ENCODE peak calls at places on chromosomes 11 and 22, in eight cellular contexts. P is globus pallidus; H is fibroblast of lung; B is stimulated activated CD4-positive, alpha-beta T cell treated with anti-CD3 and anti-CD28 coated beads, Interleukin-15, amount 100 ng/mL, for 1 hour; N is kidney glomerular epithelial cell; W is NCI-H1930; C is GM04504; S is CD4-positive, CD25-positive, alpha-beta regulatory T cell. L is an unnamed sample.

GRCh38 chr22:30562391-30562790 is 12.1 kb downstream of the GAL3ST1 start:
- DNase-seq in B (no peak), S (no peak), C (no peak), P (no peak), N (peak; percentile 77), H (no peak), W (no peak), L (no peak)

GRCh38 chr11:108561535-108561991 is 32.0 kb downstream of the EXPH5 start:
- DNase-seq in C (no peak), S (no peak), P (no peak), W (no peak), B (no peak), H (peak; percentile 82), N (peak; percentile 77), L (no peak)

GRCh38 chr22:40421941-40422340 is 51.5 kb downstream of the SGSM3 start:
- DNase-seq in S (no peak), C (no peak), B (no peak), P (no peak), N (no peak), W (no peak), H (no peak), L (no peak)

GRCh38 chr11:88318017-88318416 is 19.5 kb downstream of the CTSC start:
- DNase-seq in P (no peak), W (no peak), H (no peak), S (no peak), N (no peak), C (no peak), B (no peak), L (no peak)

GRCh38 chr11:1390603-1391164 is 950 bp downstream of the BRSK2 start:
- DNase-seq in C (no peak), B (no peak), H (peak; percentile 9), N (no peak), W (no peak), S (no peak), P (peak; percentile 56), L (no peak)

GRCh38 chr11:103927535-103927934 is 108.9 kb upstream of the DDI1 start:
- DNase-seq in H (no peak), P (peak; percentile 9), C (no peak), S (no peak), N (peak; percentile 23), W (no peak), B (no peak), L (peak; percentile 31)

GRCh38 chr11:16632295-16633200 is 105.9 kb upstream of the C11orf58 start:
- DNase-seq in C (no peak), P (no peak), S (no peak), W (no peak), N (peak; percentile 2), B (no peak), H (peak; percentile 21), L (no peak)

GRCh38 chr22:41598081-41598480 is 8.4 kb upstream of the PMM1 start:
- DNase-seq in S (no peak), H (peak; percentile 88), C (no peak), B (no peak), W (no peak), P (no peak), N (peak; percentile 1), L (peak; percentile 54)

GRCh38 chr22:31748490-31748889 is 1.4 kb downstream of the PRR14L start:
- DNase-seq in S (no peak), H (peak; percentile 20), N (no peak), P (no peak), B (no peak), W (no peak), C (no peak), L (no peak)

GRCh38 chr11:133714471-133715375 is 130.6 kb downstream of the SPATA19 start:
- DNase-seq in S (no peak), W (no peak), P (no peak), H (no peak), C (no peak), B (no peak), N (no peak), L (no peak)

GRCh38 chr11:129785383-129786111 is 30.1 kb upstream of the TMEM45B start:
- DNase-seq in B (no peak), S (peak; percentile 9), H (peak; percentile 5), W (no peak), P (no peak), C (no peak), N (no peak), L (peak; percentile 3)

GRCh38 chr11:65427691-65428577 is 5.3 kb downstream of the NEAT1 start:
- DNase-seq in B (no peak), P (peak; percentile 66), H (peak; percentile 61), S (peak; percentile 48), N (no peak), W (no peak), C (peak; percentile 78), L (peak; percentile 64)

GRCh38 chr11:91305402-91305801 is 919.2 kb upstream of the FAT3 start:
- DNase-seq in H (no peak), S (no peak), B (no peak), N (no peak), C (no peak), P (no peak), W (no peak), L (no peak)

GRCh38 chr11:124069429-124070401 is 28.6 kb upstream of the OR10G7 start:
- DNase-seq in C (peak; percentile 13), B (no peak), N (peak; percentile 15), W (peak; percentile 39), H (peak; percentile 54), P (peak; percentile 29), S (no peak), L (peak; percentile 11)

GRCh38 chr11:64146036-64146943 is 19.6 kb downstream of the MACROD1 start:
- DNase-seq in W (no peak), S (peak; percentile 50), P (peak; percentile 53), C (no peak), H (no peak), B (peak; percentile 24), N (peak; percentile 33), L (no peak)

GRCh38 chr11:82547163-82547560 is 186.5 kb downstream of the FAM181B start:
- DNase-seq in H (no peak), S (no peak), P (no peak), N (no peak), W (peak; percentile 13), C (no peak), B (no peak), L (no peak)

GRCh38 chr11:117300301-117300700 is 9.2 kb downstream of the BACE1-AS start:
- DNase-seq in N (no peak), H (peak; percentile 69), P (peak; percentile 54), C (no peak), W (no peak), B (no peak), S (no peak), L (no peak)

GRCh38 chr22:41541484-41541883 is 2.8 kb downstream of the POLR3H start:
- DNase-seq in C (no peak), P (no peak), B (no peak), S (no peak), H (no peak), N (no peak), W (no peak), L (no peak)

GRCh38 chr22:49166211-49166610 is 661.5 kb downstream of the BRD1 start:
- DNase-seq in S (no peak), H (no peak), W (no peak), N (no peak), P (no peak), C (no peak), B (no peak), L (no peak)

GRCh38 chr11:121889168-121889567 is 226.8 kb downstream of the BLID start:
- DNase-seq in N (no peak), W (no peak), S (no peak), P (no peak), C (no peak), B (no peak), H (peak; percentile 39), L (no peak)

GRCh38 chr11:13207665-13208594 is 69.7 kb upstream of the BMAL1 start:
- DNase-seq in C (no peak), W (no peak), H (peak; percentile 91), P (no peak), S (peak; percentile 25), B (no peak), N (peak; percentile 89), L (peak; percentile 70)

GRCh38 chr11:35800970-35801953 is 138.7 kb downstream of the TRIM44 start:
- DNase-seq in B (no peak), S (no peak), C (no peak), W (no peak), P (no peak), H (no peak), N (no peak), L (no peak)

GRCh38 chr11:11841605-11842425 is at the start of gene USP47:
- DNase-seq in N (peak; percentile 79), P (peak; percentile 84), C (peak; percentile 60), H (peak; percentile 78), S (peak; percentile 95), B (peak; percentile 91), W (peak; percentile 80), L (peak; percentile 70)

GRCh38 chr11:64358907-64359711 is at the start of gene RPS6KA4:
- DNase-seq in B (no peak), C (peak; percentile 46), H (peak; percentile 64), N (peak; percentile 60), W (no peak), S (peak; percentile 41), P (peak; percentile 68), L (no peak)

GRCh38 chr11:124935548-124936514 is at the start of gene HEPACAM:
- DNase-seq in W (no peak), S (no peak), N (no peak), P (peak; percentile 97), B (no peak), C (no peak), H (no peak), L (no peak)

GRCh38 chr11:117822031-117822521 is 2.5 kb downstream of the FXYD2 start:
- DNase-seq in H (no peak), W (no peak), P (no peak), C (no peak), B (no peak), S (peak; percentile 42), N (peak; percentile 16), L (no peak)

GRCh38 chr11:40241524-40242037 is 1217.9 kb downstream of the LRRC4C start:
- DNase-seq in B (no peak), S (no peak), W (no peak), N (no peak), C (no peak), H (peak; percentile 95), P (peak; percentile 27), L (peak; percentile 43)

GRCh38 chr11:93817426-93818348 is 32.7 kb downstream of the VSTM5 start:
- DNase-seq in S (no peak), N (no peak), B (no peak), P (no peak), H (no peak), C (no peak), W (no peak), L (no peak)

GRCh38 chr22:41469218-41469851 is 418 bp downstream of the ACO2 start:
- DNase-seq in N (no peak), H (no peak), P (no peak), S (no peak), W (no peak), B (no peak), C (no peak), L (no peak)

GRCh38 chr22:48758021-48758561 is 1069.6 kb downstream of the BRD1 start:
- DNase-seq in H (no peak), P (no peak), N (no peak), W (no peak), B (no peak), C (no peak), S (no peak), L (no peak)

GRCh38 chr11:22472306-22472705 is 134.1 kb downstream of the SLC17A6 start:
- DNase-seq in S (no peak), H (no peak), P (no peak), W (no peak), N (no peak), C (no peak), B (no peak), L (no peak)

GRCh38 chr11:65556470-65557279 is 1.5 kb downstream of the LTBP3 start:
- DNase-seq in C (no peak), S (no peak), N (no peak), B (no peak), W (no peak), H (no peak), P (no peak), L (no peak)

GRCh38 chr22:24994070-24994763 is 41.7 kb downstream of the KIAA1671 start:
- DNase-seq in P (no peak), B (no peak), W (no peak), N (no peak), C (no peak), H (peak; percentile 68), S (no peak), L (peak; percentile 76)

GRCh38 chr11:13012037-13012693 is 3.0 kb downstream of the RASSF10 start:
- DNase-seq in P (no peak), H (peak; percentile 13), N (peak; percentile 72), W (no peak), C (no peak), S (no peak), B (no peak), L (no peak)

L was measured in stromal cell of bone marrow.